ENCODE peak calls at places on chromosome 13, in four cellular contexts. One of them, this sample, is unnamed.

GRCh38 chr13:105991622-105992254 is 543.7 kb downstream of the EFNB2 start:
- DNase-seq in GM03348: no peak
- DNase-seq in hypothalamus: peak
- DNase-seq in NCI-H2029 treated with DMSO at 0.1 percent for 48 hours: no peak
- DNase-seq in this sample: no peak

GRCh38 chr13:33612641-33613638 is 205.0 kb upstream of the RFC3 start:
- DNase-seq in GM03348: no peak
- DNase-seq in hypothalamus: no peak
- DNase-seq in NCI-H2029 treated with DMSO at 0.1 percent for 48 hours: no peak
- DNase-seq in this sample: no peak

GRCh38 chr13:41407380-41407779 is 50.0 kb upstream of the RGCC start:
- DNase-seq in GM03348: no peak
- DNase-seq in hypothalamus: no peak
- DNase-seq in NCI-H2029 treated with DMSO at 0.1 percent for 48 hours: no peak
- DNase-seq in this sample: no peak

GRCh38 chr13:64912141-64912540 is 2318.0 kb downstream of the PCDH9 start:
- DNase-seq in GM03348: no peak
- DNase-seq in hypothalamus: no peak
- DNase-seq in NCI-H2029 treated with DMSO at 0.1 percent for 48 hours: no peak
- DNase-seq in this sample: no peak

GRCh38 chr13:39910041-39910440 is 254.6 kb downstream of the COG6 start:
- DNase-seq in GM03348: no peak
- DNase-seq in hypothalamus: no peak
- DNase-seq in NCI-H2029 treated with DMSO at 0.1 percent for 48 hours: peak
- DNase-seq in this sample: no peak

GRCh38 chr13:101985321-101985720 is 416.5 kb downstream of the FGF14 start:
- DNase-seq in GM03348: no peak
- DNase-seq in hypothalamus: no peak
- DNase-seq in NCI-H2029 treated with DMSO at 0.1 percent for 48 hours: no peak
- DNase-seq in this sample: no peak

GRCh38 chr13:80168089-80168850 is 172.7 kb downstream of the SPRY2 start:
- DNase-seq in GM03348: peak
- DNase-seq in hypothalamus: no peak
- DNase-seq in NCI-H2029 treated with DMSO at 0.1 percent for 48 hours: no peak
- DNase-seq in this sample: no peak

GRCh38 chr13:23375007-23375971 is 58.2 kb downstream of the SACS start:
- DNase-seq in GM03348: peak
- DNase-seq in hypothalamus: peak
- DNase-seq in NCI-H2029 treated with DMSO at 0.1 percent for 48 hours: peak
- DNase-seq in this sample: peak

GRCh38 chr13:108120332-108120731 is 95.0 kb downstream of the LIG4 start:
- DNase-seq in GM03348: no peak
- DNase-seq in hypothalamus: peak
- DNase-seq in NCI-H2029 treated with DMSO at 0.1 percent for 48 hours: no peak
- DNase-seq in this sample: no peak

GRCh38 chr13:71754407-71754974 is 112.5 kb downstream of the DACH1 start:
- DNase-seq in GM03348: no peak
- DNase-seq in hypothalamus: no peak
- DNase-seq in NCI-H2029 treated with DMSO at 0.1 percent for 48 hours: no peak
- DNase-seq in this sample: no peak

This sample was measured in dorsolateral prefrontal cortex.